ENCODE peak calls at places on chromosomes 13 and 19, in six cellular contexts. P is aorta; Y is NCI-H2171; W is occipital lobe; B is stimulated activated effector memory CD8-positive, alpha-beta T cell treated with anti-CD3 and anti-CD28 coated beads, Interleukin-12 subunit alpha, Interleukin-12 subunit beta, amount 100 ng/mL, for 72 hours; S is NCI-H2081. C is an unnamed sample.

GRCh38 chr19:18519962-18520847 is 1.7 kb downstream of the ELL start:
- DNase-seq in P (peak), Y (peak), W (no peak), B (peak), S (peak), C (no peak)

GRCh38 chr19:3407556-3408516 is 41.5 kb downstream of the NFIC start:
- DNase-seq in P (peak), Y (no peak), W (no peak), B (no peak), S (no peak), C (no peak)

GRCh38 chr13:113846639-113847318 is 17.1 kb downstream of the GAS6 start:
- DNase-seq in P (no peak), Y (no peak), W (no peak), B (no peak), S (no peak), C (no peak)

GRCh38 chr19:41226053-41226873 is 7.2 kb downstream of the AXL start:
- DNase-seq in P (peak), Y (no peak), W (peak), B (peak), S (no peak), C (no peak)

GRCh38 chr13:47853236-47853635 is 147.8 kb downstream of the SUCLA2 start:
- DNase-seq in P (no peak), Y (no peak), W (no peak), B (no peak), S (no peak), C (no peak)

GRCh38 chr13:64186503-64186902 is 2770.9 kb upstream of the PCDH20 start:
- DNase-seq in P (no peak), Y (no peak), W (no peak), B (no peak), S (no peak), C (no peak)

GRCh38 chr19:33385956-33386355 is 12.4 kb downstream of the CEBPG start:
- DNase-seq in P (no peak), Y (no peak), W (peak), B (no peak), S (peak), C (no peak)

GRCh38 chr13:42594577-42595571 is 20.9 kb downstream of the TNFSF11 start:
- DNase-seq in P (peak), Y (peak), W (peak), B (peak), S (peak), C (peak)

GRCh38 chr13:81171065-81171647 is 830.2 kb upstream of the SPRY2 start:
- DNase-seq in P (no peak), Y (no peak), W (no peak), B (no peak), S (peak), C (peak)

GRCh38 chr13:96091164-96091931 is 1.4 kb downstream of the HS6ST3 start:
- DNase-seq in P (no peak), Y (no peak), W (peak), B (no peak), S (no peak), C (peak)

GRCh38 chr19:1510442-1510806 is 2.4 kb downstream of the ADAMTSL5 start:
- DNase-seq in P (no peak), Y (no peak), W (no peak), B (no peak), S (no peak), C (no peak)

GRCh38 chr13:41500501-41500900 is 43.2 kb downstream of the RGCC start:
- DNase-seq in P (no peak), Y (no peak), W (no peak), B (no peak), S (no peak), C (no peak)

GRCh38 chr13:97125810-97126738 is 96.1 kb upstream of the MBNL2 start:
- DNase-seq in P (no peak), Y (peak), W (no peak), B (peak), S (no peak), C (no peak)

GRCh38 chr19:36819130-36819630 is 19.0 kb downstream of the ZNF790 start:
- DNase-seq in P (no peak), Y (no peak), W (no peak), B (no peak), S (no peak), C (no peak)

GRCh38 chr13:74210693-74211393 is 76.6 kb upstream of the KLF12 start:
- DNase-seq in P (peak), Y (peak), W (no peak), B (no peak), S (no peak), C (peak)

GRCh38 chr19:532578-533484 is 1.3 kb downstream of the CDC34 start:
- DNase-seq in P (peak), Y (no peak), W (peak), B (no peak), S (peak), C (no peak)

GRCh38 chr13:22061806-22062391 is 391.0 kb downstream of the FGF9 start:
- DNase-seq in P (no peak), Y (no peak), W (no peak), B (peak), S (peak), C (no peak)

GRCh38 chr13:78657699-78658629 is 991 bp downstream of the OBI1 start:
- DNase-seq in P (no peak), Y (no peak), W (no peak), B (no peak), S (no peak), C (no peak)

GRCh38 chr19:46821512-46822359 is 28.9 kb downstream of the AP2S1 start:
- DNase-seq in P (peak), Y (no peak), W (no peak), B (peak), S (no peak), C (no peak)

GRCh38 chr13:112959701-112960542 is 9.1 kb upstream of the MCF2L start:
- DNase-seq in P (peak), Y (no peak), W (no peak), B (no peak), S (no peak), C (no peak)